ENCODE peak calls at places on chromosomes 6 and 20, in seven cellular contexts. One of them, this sample, is unnamed.

GRCh38 chr6:169072127-169073042 is 181.3 kb downstream of the THBS2 start:
- DNase-seq in effector memory CD4-positive, alpha-beta T cell: no peak
- DNase-seq in mesendoderm: no peak
- DNase-seq in Karpas-422: no peak
- DNase-seq in neuronal stem cell: no peak
- DNase-seq in RWPE1: no peak
- DNase-seq in heart right ventricle: no peak
- DNase-seq in this sample: no peak

GRCh38 chr6:100518588-100518987 is 53.9 kb upstream of the SIM1 start:
- DNase-seq in heart right ventricle: no peak
- DNase-seq in RWPE1: no peak
- DNase-seq in mesendoderm: no peak
- DNase-seq in effector memory CD4-positive, alpha-beta T cell: no peak
- DNase-seq in Karpas-422: no peak
- DNase-seq in neuronal stem cell: no peak
- DNase-seq in this sample: no peak

GRCh38 chr6:1346556-1347186 is 34.8 kb downstream of the FOXQ1 start:
- DNase-seq in effector memory CD4-positive, alpha-beta T cell: no peak
- DNase-seq in neuronal stem cell: no peak
- DNase-seq in mesendoderm: no peak
- DNase-seq in heart right ventricle: no peak
- DNase-seq in Karpas-422: no peak
- DNase-seq in RWPE1: no peak
- DNase-seq in this sample: no peak

GRCh38 chr6:122081921-122082320 is 317.5 kb upstream of the HSF2 start:
- DNase-seq in neuronal stem cell: no peak
- DNase-seq in heart right ventricle: no peak
- DNase-seq in Karpas-422: no peak
- DNase-seq in RWPE1: no peak
- DNase-seq in effector memory CD4-positive, alpha-beta T cell: no peak
- DNase-seq in mesendoderm: no peak
- DNase-seq in this sample: no peak

GRCh38 chr6:53493635-53494025 is 51.3 kb downstream of the GCLC start:
- DNase-seq in Karpas-422: no peak
- DNase-seq in heart right ventricle: no peak
- DNase-seq in neuronal stem cell: no peak
- DNase-seq in effector memory CD4-positive, alpha-beta T cell: no peak
- DNase-seq in RWPE1: no peak
- DNase-seq in mesendoderm: no peak
- DNase-seq in this sample: no peak

GRCh38 chr20:6636209-6637159 is 131.0 kb upstream of the BMP2 start:
- DNase-seq in RWPE1: peak
- DNase-seq in effector memory CD4-positive, alpha-beta T cell: no peak
- DNase-seq in mesendoderm: peak
- DNase-seq in neuronal stem cell: peak
- DNase-seq in Karpas-422: peak
- DNase-seq in heart right ventricle: no peak
- DNase-seq in this sample: peak

GRCh38 chr6:158610319-158610968 is 34.1 kb downstream of the DYNLT1 start:
- DNase-seq in RWPE1: no peak
- DNase-seq in heart right ventricle: no peak
- DNase-seq in Karpas-422: no peak
- DNase-seq in neuronal stem cell: no peak
- DNase-seq in effector memory CD4-positive, alpha-beta T cell: no peak
- DNase-seq in mesendoderm: no peak
- DNase-seq in this sample: no peak

GRCh38 chr20:6026051-6026450 is 27.8 kb downstream of the LRRN4 start:
- DNase-seq in Karpas-422: no peak
- DNase-seq in neuronal stem cell: no peak
- DNase-seq in effector memory CD4-positive, alpha-beta T cell: no peak
- DNase-seq in RWPE1: no peak
- DNase-seq in heart right ventricle: no peak
- DNase-seq in mesendoderm: no peak
- DNase-seq in this sample: no peak

GRCh38 chr6:5590187-5590586 is 328.9 kb downstream of the FARS2 start:
- DNase-seq in effector memory CD4-positive, alpha-beta T cell: no peak
- DNase-seq in Karpas-422: no peak
- DNase-seq in neuronal stem cell: no peak
- DNase-seq in mesendoderm: no peak
- DNase-seq in heart right ventricle: peak
- DNase-seq in RWPE1: no peak
- DNase-seq in this sample: no peak

GRCh38 chr6:166749666-166750065 is 122.6 kb upstream of the RPS6KA2 start:
- DNase-seq in neuronal stem cell: no peak
- DNase-seq in mesendoderm: no peak
- DNase-seq in Karpas-422: no peak
- DNase-seq in heart right ventricle: no peak
- DNase-seq in RWPE1: no peak
- DNase-seq in effector memory CD4-positive, alpha-beta T cell: no peak
- DNase-seq in this sample: no peak

GRCh38 chr6:108133594-108134179 is 32.1 kb upstream of the NR2E1 start:
- DNase-seq in RWPE1: peak
- DNase-seq in effector memory CD4-positive, alpha-beta T cell: no peak
- DNase-seq in heart right ventricle: peak
- DNase-seq in mesendoderm: peak
- DNase-seq in Karpas-422: no peak
- DNase-seq in neuronal stem cell: peak
- DNase-seq in this sample: peak

GRCh38 chr6:34852406-34853085 is 35.3 kb downstream of the TAF11 start:
- DNase-seq in heart right ventricle: no peak
- DNase-seq in effector memory CD4-positive, alpha-beta T cell: no peak
- DNase-seq in mesendoderm: no peak
- DNase-seq in RWPE1: no peak
- DNase-seq in neuronal stem cell: no peak
- DNase-seq in Karpas-422: no peak
- DNase-seq in this sample: no peak

GRCh38 chr6:168097621-168098430 is 18.8 kb upstream of the FRMD1 start:
- DNase-seq in Karpas-422: no peak
- DNase-seq in heart right ventricle: peak
- DNase-seq in neuronal stem cell: no peak
- DNase-seq in mesendoderm: no peak
- DNase-seq in effector memory CD4-positive, alpha-beta T cell: no peak
- DNase-seq in RWPE1: no peak
- DNase-seq in this sample: no peak

GRCh38 chr20:57440678-57441509 is 49.7 kb downstream of the RBM38 start:
- DNase-seq in heart right ventricle: peak
- DNase-seq in mesendoderm: peak
- DNase-seq in neuronal stem cell: no peak
- DNase-seq in RWPE1: no peak
- DNase-seq in Karpas-422: no peak
- DNase-seq in effector memory CD4-positive, alpha-beta T cell: no peak
- DNase-seq in this sample: peak

GRCh38 chr6:157188213-157188612 is 135.1 kb downstream of the TMEM242 start:
- DNase-seq in RWPE1: no peak
- DNase-seq in neuronal stem cell: no peak
- DNase-seq in mesendoderm: no peak
- DNase-seq in effector memory CD4-positive, alpha-beta T cell: no peak
- DNase-seq in heart right ventricle: no peak
- DNase-seq in Karpas-422: no peak
- DNase-seq in this sample: no peak

GRCh38 chr20:63772781-63773520 is 33.4 kb downstream of the SLC2A4RG start:
- DNase-seq in mesendoderm: no peak
- DNase-seq in RWPE1: no peak
- DNase-seq in Karpas-422: no peak
- DNase-seq in neuronal stem cell: no peak
- DNase-seq in heart right ventricle: peak
- DNase-seq in effector memory CD4-positive, alpha-beta T cell: no peak
- DNase-seq in this sample: no peak

GRCh38 chr20:50868509-50869495 is 62.4 kb downstream of the ADNP start:
- DNase-seq in mesendoderm: no peak
- DNase-seq in Karpas-422: no peak
- DNase-seq in RWPE1: peak
- DNase-seq in effector memory CD4-positive, alpha-beta T cell: no peak
- DNase-seq in heart right ventricle: no peak
- DNase-seq in neuronal stem cell: no peak
- DNase-seq in this sample: peak

GRCh38 chr6:158666637-158667359 is 16.9 kb downstream of the SYTL3 start:
- DNase-seq in heart right ventricle: no peak
- DNase-seq in effector memory CD4-positive, alpha-beta T cell: no peak
- DNase-seq in Karpas-422: no peak
- DNase-seq in neuronal stem cell: no peak
- DNase-seq in RWPE1: no peak
- DNase-seq in mesendoderm: no peak
- DNase-seq in this sample: no peak

GRCh38 chr20:51696304-51697118 is 71.7 kb downstream of the ATP9A start:
- DNase-seq in heart right ventricle: no peak
- DNase-seq in neuronal stem cell: no peak
- DNase-seq in mesendoderm: no peak
- DNase-seq in effector memory CD4-positive, alpha-beta T cell: no peak
- DNase-seq in Karpas-422: no peak
- DNase-seq in RWPE1: peak
- DNase-seq in this sample: no peak

GRCh38 chr6:112144145-112144926 is 56.9 kb downstream of the FAM229B start:
- DNase-seq in Karpas-422: no peak
- DNase-seq in RWPE1: no peak
- DNase-seq in neuronal stem cell: no peak
- DNase-seq in mesendoderm: no peak
- DNase-seq in effector memory CD4-positive, alpha-beta T cell: no peak
- DNase-seq in heart right ventricle: no peak
- DNase-seq in this sample: no peak
- H3K27ac ChIP-seq in Karpas-422: no peak
- H3K27ac ChIP-seq in RWPE1: no peak
- H3K27ac ChIP-seq in neuronal stem cell: no peak
- H3K27ac ChIP-seq in mesendoderm: no peak
- H3K27ac ChIP-seq in effector memory CD4-positive, alpha-beta T cell: no peak
- H3K27ac ChIP-seq in heart right ventricle: no peak
- H3K27ac ChIP-seq in this sample: no peak

GRCh38 chr6:69789573-69789972 is 7.2 kb downstream of the LMBRD1 start:
- DNase-seq in neuronal stem cell: no peak
- DNase-seq in effector memory CD4-positive, alpha-beta T cell: no peak
- DNase-seq in Karpas-422: peak
- DNase-seq in heart right ventricle: no peak
- DNase-seq in RWPE1: no peak
- DNase-seq in mesendoderm: no peak
- DNase-seq in this sample: no peak
- H3K27ac ChIP-seq in neuronal stem cell: no peak
- H3K27ac ChIP-seq in effector memory CD4-positive, alpha-beta T cell: no peak
- H3K27ac ChIP-seq in Karpas-422: peak
- H3K27ac ChIP-seq in heart right ventricle: no peak
- H3K27ac ChIP-seq in RWPE1: no peak
- H3K27ac ChIP-seq in mesendoderm: no peak
- H3K27ac ChIP-seq in this sample: no peak

GRCh38 chr6:125230674-125231073 is 71.1 kb downstream of the HDDC2 start:
- DNase-seq in mesendoderm: no peak
- DNase-seq in Karpas-422: no peak
- DNase-seq in effector memory CD4-positive, alpha-beta T cell: no peak
- DNase-seq in RWPE1: no peak
- DNase-seq in heart right ventricle: no peak
- DNase-seq in neuronal stem cell: no peak
- DNase-seq in this sample: no peak
- H3K27ac ChIP-seq in mesendoderm: no peak
- H3K27ac ChIP-seq in Karpas-422: no peak
- H3K27ac ChIP-seq in effector memory CD4-positive, alpha-beta T cell: no peak
- H3K27ac ChIP-seq in RWPE1: no peak
- H3K27ac ChIP-seq in heart right ventricle: no peak
- H3K27ac ChIP-seq in neuronal stem cell: no peak
- H3K27ac ChIP-seq in this sample: no peak

GRCh38 chr20:13856356-13856755 is 71.5 kb downstream of the NDUFAF5 start:
- DNase-seq in mesendoderm: peak
- DNase-seq in effector memory CD4-positive, alpha-beta T cell: no peak
- DNase-seq in Karpas-422: no peak
- DNase-seq in RWPE1: no peak
- DNase-seq in neuronal stem cell: no peak
- DNase-seq in heart right ventricle: no peak
- DNase-seq in this sample: no peak
- H3K27ac ChIP-seq in mesendoderm: no peak
- H3K27ac ChIP-seq in effector memory CD4-positive, alpha-beta T cell: no peak
- H3K27ac ChIP-seq in Karpas-422: no peak
- H3K27ac ChIP-seq in RWPE1: no peak
- H3K27ac ChIP-seq in neuronal stem cell: no peak
- H3K27ac ChIP-seq in heart right ventricle: no peak
- H3K27ac ChIP-seq in this sample: no peak

DNA sequence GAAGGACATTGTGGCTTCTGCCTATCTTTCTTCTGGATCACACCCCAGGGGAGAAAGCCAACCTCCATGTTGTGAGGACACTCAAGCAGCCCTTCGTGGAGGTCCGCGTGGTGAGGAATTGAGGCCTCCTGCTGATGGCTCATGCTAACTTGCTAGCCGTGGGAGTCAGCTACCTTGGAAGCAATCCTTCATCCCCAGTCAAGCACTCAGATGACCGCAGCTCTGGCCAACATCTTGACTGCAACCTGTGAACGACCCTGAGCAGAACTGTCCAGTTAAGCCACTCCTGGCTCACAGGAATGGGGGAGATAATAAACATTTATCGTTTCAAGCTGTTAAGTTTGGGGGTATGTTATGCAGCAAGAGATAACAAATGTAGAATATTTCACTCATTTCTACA is 10.9 kb upstream of the CNKSR3 start:
- DNase-seq in effector memory CD4-positive, alpha-beta T cell: no peak
- DNase-seq in mesendoderm: no peak
- DNase-seq in Karpas-422: no peak
- DNase-seq in RWPE1: no peak
- DNase-seq in neuronal stem cell: no peak
- DNase-seq in heart right ventricle: no peak
- DNase-seq in this sample: no peak
- H3K27ac ChIP-seq in effector memory CD4-positive, alpha-beta T cell: no peak
- H3K27ac ChIP-seq in mesendoderm: no peak
- H3K27ac ChIP-seq in Karpas-422: no peak
- H3K27ac ChIP-seq in RWPE1: no peak
- H3K27ac ChIP-seq in neuronal stem cell: no peak
- H3K27ac ChIP-seq in heart right ventricle: no peak
- H3K27ac ChIP-seq in this sample: no peak

DNA sequence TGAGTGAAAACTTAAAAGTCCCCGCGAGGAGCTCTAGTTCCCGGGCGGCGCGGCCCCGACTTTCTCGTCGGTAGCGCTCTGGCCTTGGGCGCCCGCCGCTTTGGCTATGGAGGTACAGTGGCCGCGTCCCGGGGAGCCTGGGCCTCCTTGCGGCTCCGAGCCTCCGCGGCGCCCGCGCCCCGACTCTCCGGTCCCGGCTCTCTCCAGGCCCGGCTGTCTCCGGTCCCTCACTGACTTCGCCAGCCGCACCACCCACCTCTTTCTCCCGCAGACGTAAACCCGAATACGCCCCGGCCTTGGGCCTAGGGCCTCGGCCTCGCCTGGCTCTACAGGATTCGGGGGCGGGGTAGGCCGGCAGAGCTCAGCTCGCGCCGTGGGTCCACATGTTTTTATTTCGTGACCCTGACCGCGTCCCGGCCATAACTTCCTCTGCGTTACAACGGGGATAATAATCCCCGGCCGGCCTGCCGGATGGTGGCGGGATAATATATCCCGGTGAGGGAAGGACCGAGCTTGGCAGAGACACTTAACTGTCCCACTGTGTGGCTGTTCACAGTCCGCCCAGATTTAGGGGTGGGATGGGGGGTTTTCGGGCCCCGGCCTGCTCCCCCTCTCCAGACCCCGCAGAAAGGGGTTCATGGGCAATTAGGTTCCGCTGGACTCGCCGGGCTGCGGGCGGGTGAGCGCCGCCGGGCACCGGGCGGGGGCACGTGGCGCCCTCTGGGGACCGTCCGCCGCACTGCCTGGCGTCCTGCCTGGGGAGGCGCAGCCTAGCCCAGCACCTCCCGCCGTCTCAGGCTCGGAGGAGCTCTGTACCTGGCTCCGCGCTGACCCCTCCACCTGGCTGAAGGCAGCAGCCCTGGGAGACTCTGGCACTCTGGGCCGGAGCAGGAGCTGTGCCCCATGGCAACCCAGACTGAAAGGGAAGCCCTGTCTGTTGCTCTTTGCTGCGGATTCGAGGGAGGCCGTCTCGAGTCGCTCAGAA is 10.1 kb upstream of the TBX18 start:
- DNase-seq in RWPE1: peak
- DNase-seq in heart right ventricle: peak
- DNase-seq in Karpas-422: no peak
- DNase-seq in effector memory CD4-positive, alpha-beta T cell: no peak
- DNase-seq in neuronal stem cell: peak
- DNase-seq in mesendoderm: peak
- DNase-seq in this sample: peak
- H3K27ac ChIP-seq in RWPE1: peak
- H3K27ac ChIP-seq in heart right ventricle: no peak
- H3K27ac ChIP-seq in Karpas-422: no peak
- H3K27ac ChIP-seq in effector memory CD4-positive, alpha-beta T cell: no peak
- H3K27ac ChIP-seq in neuronal stem cell: no peak
- H3K27ac ChIP-seq in mesendoderm: no peak
- H3K27ac ChIP-seq in this sample: peak